ENCODE peak calls at places on chromosome 1, in ten cellular contexts. One of them, this sample, is unnamed. For H3K4me1, the result is how much of the 10 kb centered on the place peaks cover.

GRCh38 chr1:53982762-53983101 is 35.3 kb downstream of the LDLRAD1 start:
- DNase-seq in uterus: no peak
- DNase-seq in endodermal cell: no peak
- DNase-seq in Panc1: no peak
- DNase-seq in right atrium auricular region: no peak
- DNase-seq in CD8-positive, alpha-beta T cell: no peak
- DNase-seq in PC-3: no peak
- DNase-seq in left lung: no peak
- DNase-seq in psoas muscle: no peak
- DNase-seq in colonic mucosa: no peak
- DNase-seq in this sample: no peak

GRCh38 chr1:192485692-192486436 is 89.7 kb upstream of the RGS1 start:
- DNase-seq in uterus: peak
- DNase-seq in endodermal cell: no peak
- DNase-seq in Panc1: no peak
- DNase-seq in right atrium auricular region: peak
- DNase-seq in CD8-positive, alpha-beta T cell: no peak
- DNase-seq in PC-3: peak
- DNase-seq in left lung: peak
- DNase-seq in psoas muscle: no peak
- DNase-seq in colonic mucosa: peak
- DNase-seq in this sample: peak

GRCh38 chr1:172951728-172952365 is 98.9 kb downstream of the TNFSF18 start:
- DNase-seq in uterus: no peak
- DNase-seq in endodermal cell: no peak
- DNase-seq in Panc1: no peak
- DNase-seq in right atrium auricular region: no peak
- DNase-seq in CD8-positive, alpha-beta T cell: no peak
- DNase-seq in PC-3: peak
- DNase-seq in left lung: no peak
- DNase-seq in psoas muscle: no peak
- DNase-seq in colonic mucosa: no peak
- DNase-seq in this sample: no peak

GRCh38 chr1:156112276-156113137 is 2.0 kb upstream of the LMNA start:
- DNase-seq in uterus: no peak
- DNase-seq in endodermal cell: no peak
- DNase-seq in Panc1: no peak
- DNase-seq in right atrium auricular region: no peak
- DNase-seq in CD8-positive, alpha-beta T cell: no peak
- DNase-seq in PC-3: no peak
- DNase-seq in left lung: no peak
- DNase-seq in psoas muscle: no peak
- DNase-seq in colonic mucosa: peak
- DNase-seq in this sample: no peak

GRCh38 chr1:99662581-99663208 is 16.8 kb downstream of the PALMD start:
- DNase-seq in uterus: peak
- DNase-seq in endodermal cell: no peak
- DNase-seq in Panc1: no peak
- DNase-seq in right atrium auricular region: peak
- DNase-seq in CD8-positive, alpha-beta T cell: no peak
- DNase-seq in PC-3: peak
- DNase-seq in left lung: peak
- DNase-seq in psoas muscle: peak
- DNase-seq in colonic mucosa: peak
- DNase-seq in this sample: no peak

GRCh38 chr1:24912359-24913273 is 17.5 kb downstream of the RUNX3 start:
- DNase-seq in uterus: no peak
- DNase-seq in endodermal cell: no peak
- DNase-seq in Panc1: no peak
- DNase-seq in right atrium auricular region: no peak
- DNase-seq in CD8-positive, alpha-beta T cell: peak
- DNase-seq in PC-3: no peak
- DNase-seq in left lung: no peak
- DNase-seq in psoas muscle: peak
- DNase-seq in colonic mucosa: no peak
- DNase-seq in this sample: no peak

GRCh38 chr1:238384381-238384780 is 493.7 kb upstream of the ZP4 start:
- DNase-seq in uterus: no peak
- DNase-seq in endodermal cell: no peak
- DNase-seq in Panc1: no peak
- DNase-seq in right atrium auricular region: no peak
- DNase-seq in CD8-positive, alpha-beta T cell: no peak
- DNase-seq in PC-3: peak
- DNase-seq in left lung: no peak
- DNase-seq in psoas muscle: no peak
- DNase-seq in colonic mucosa: no peak
- DNase-seq in this sample: no peak

GRCh38 chr1:211648980-211649934 is 26.2 kb downstream of the NEK2 start:
- DNase-seq in uterus: peak
- DNase-seq in endodermal cell: no peak
- DNase-seq in Panc1: no peak
- DNase-seq in right atrium auricular region: no peak
- DNase-seq in CD8-positive, alpha-beta T cell: no peak
- DNase-seq in PC-3: peak
- DNase-seq in left lung: no peak
- DNase-seq in psoas muscle: no peak
- DNase-seq in colonic mucosa: peak
- DNase-seq in this sample: peak

GRCh38 chr1:109740615-109741373 is at the start of gene GSTM3:
- DNase-seq in uterus: no peak
- DNase-seq in endodermal cell: no peak
- DNase-seq in Panc1: no peak
- DNase-seq in right atrium auricular region: no peak
- DNase-seq in CD8-positive, alpha-beta T cell: no peak
- DNase-seq in PC-3: peak
- DNase-seq in left lung: no peak
- DNase-seq in psoas muscle: no peak
- DNase-seq in colonic mucosa: no peak
- DNase-seq in this sample: no peak

GRCh38 chr1:85289207-85289847 is 12.9 kb upstream of the BCL10 start:
- DNase-seq in uterus: no peak
- DNase-seq in endodermal cell: no peak
- DNase-seq in Panc1: peak
- DNase-seq in right atrium auricular region: no peak
- DNase-seq in CD8-positive, alpha-beta T cell: no peak
- DNase-seq in PC-3: peak
- DNase-seq in left lung: no peak
- DNase-seq in psoas muscle: no peak
- DNase-seq in colonic mucosa: no peak
- DNase-seq in this sample: no peak

GRCh38 chr1:205933672-205934618 is 9.3 kb downstream of the SLC26A9 start:
- DNase-seq in uterus: no peak
- DNase-seq in endodermal cell: no peak
- DNase-seq in Panc1: no peak
- DNase-seq in right atrium auricular region: no peak
- DNase-seq in CD8-positive, alpha-beta T cell: no peak
- DNase-seq in PC-3: peak
- DNase-seq in left lung: peak
- DNase-seq in psoas muscle: peak
- DNase-seq in colonic mucosa: no peak
- DNase-seq in this sample: no peak

GRCh38 chr1:228228601-228229074 is 20.8 kb downstream of the OBSCN start:
- DNase-seq in uterus: no peak
- DNase-seq in endodermal cell: no peak
- DNase-seq in Panc1: peak
- DNase-seq in right atrium auricular region: no peak
- DNase-seq in CD8-positive, alpha-beta T cell: no peak
- DNase-seq in PC-3: peak
- DNase-seq in left lung: no peak
- DNase-seq in psoas muscle: no peak
- DNase-seq in colonic mucosa: peak
- DNase-seq in this sample: no peak

GRCh38 chr1:7299329-7299799 is 471.7 kb upstream of the VAMP3 start:
- DNase-seq in uterus: peak
- DNase-seq in endodermal cell: peak
- DNase-seq in Panc1: peak
- DNase-seq in right atrium auricular region: peak
- DNase-seq in CD8-positive, alpha-beta T cell: no peak
- DNase-seq in PC-3: peak
- DNase-seq in left lung: peak
- DNase-seq in psoas muscle: peak
- DNase-seq in colonic mucosa: peak
- DNase-seq in this sample: no peak

GRCh38 chr1:201599548-201599947 is 60.6 kb downstream of the NAV1 start:
- DNase-seq in uterus: no peak
- DNase-seq in endodermal cell: no peak
- DNase-seq in Panc1: no peak
- DNase-seq in right atrium auricular region: no peak
- DNase-seq in CD8-positive, alpha-beta T cell: no peak
- DNase-seq in PC-3: no peak
- DNase-seq in left lung: no peak
- DNase-seq in psoas muscle: no peak
- DNase-seq in colonic mucosa: no peak
- DNase-seq in this sample: no peak

GRCh38 chr1:33111965-33112364 is 31.0 kb downstream of the AZIN2 start:
- DNase-seq in uterus: no peak
- DNase-seq in endodermal cell: peak
- DNase-seq in Panc1: no peak
- DNase-seq in right atrium auricular region: no peak
- DNase-seq in CD8-positive, alpha-beta T cell: no peak
- DNase-seq in PC-3: peak
- DNase-seq in left lung: no peak
- DNase-seq in psoas muscle: no peak
- DNase-seq in colonic mucosa: no peak
- DNase-seq in this sample: no peak

GRCh38 chr1:220046052-220046930 is at the start of gene EPRS1:
- DNase-seq in uterus: peak
- DNase-seq in endodermal cell: peak
- DNase-seq in Panc1: peak
- DNase-seq in right atrium auricular region: peak
- DNase-seq in CD8-positive, alpha-beta T cell: peak
- DNase-seq in PC-3: peak
- DNase-seq in left lung: peak
- DNase-seq in psoas muscle: peak
- DNase-seq in colonic mucosa: peak
- DNase-seq in this sample: peak

GRCh38 chr1:44565265-44565750 is 109.0 kb downstream of the TMEM53 start:
- DNase-seq in uterus: no peak
- DNase-seq in endodermal cell: no peak
- DNase-seq in Panc1: no peak
- DNase-seq in right atrium auricular region: no peak
- DNase-seq in CD8-positive, alpha-beta T cell: no peak
- DNase-seq in PC-3: no peak
- DNase-seq in left lung: no peak
- DNase-seq in psoas muscle: no peak
- DNase-seq in colonic mucosa: no peak
- DNase-seq in this sample: no peak
- H3K27ac ChIP-seq in uterus: no peak
- H3K27ac ChIP-seq in endodermal cell: no peak
- H3K27ac ChIP-seq in Panc1: no peak
- H3K27ac ChIP-seq in right atrium auricular region: no peak
- H3K27ac ChIP-seq in CD8-positive, alpha-beta T cell: no peak
- H3K27ac ChIP-seq in PC-3: no peak
- H3K27ac ChIP-seq in left lung: no peak
- H3K27ac ChIP-seq in psoas muscle: no peak
- H3K27ac ChIP-seq in colonic mucosa: no peak
- H3K27ac ChIP-seq in this sample: no peak

DNA sequence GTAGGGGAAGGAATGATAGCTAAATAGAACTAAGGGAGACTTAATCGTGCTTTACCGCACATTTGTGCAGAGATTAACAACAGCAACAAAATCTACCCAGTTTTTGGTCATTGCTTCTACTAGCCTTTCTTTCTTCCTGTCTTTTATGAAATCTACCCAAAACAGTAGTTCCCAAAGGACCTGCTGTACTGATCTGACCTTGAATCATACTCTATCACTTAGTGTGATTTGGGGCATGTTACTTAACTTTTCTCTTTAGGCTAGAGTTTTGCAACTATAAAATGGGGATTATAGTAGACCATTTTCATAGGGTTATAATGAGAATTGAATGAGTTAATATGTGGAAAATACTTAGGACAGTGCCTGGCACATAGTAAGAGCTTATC is 30.5 kb upstream of the MACF1 start:
- DNase-seq in uterus: no peak
- DNase-seq in endodermal cell: no peak
- DNase-seq in Panc1: no peak
- DNase-seq in right atrium auricular region: no peak
- DNase-seq in CD8-positive, alpha-beta T cell: no peak
- DNase-seq in PC-3: no peak
- DNase-seq in left lung: no peak
- DNase-seq in psoas muscle: no peak
- DNase-seq in colonic mucosa: no peak
- DNase-seq in this sample: no peak
- H3K4me1 ChIP-seq in uterus: under half
- H3K4me1 ChIP-seq in endodermal cell: under half
- H3K4me1 ChIP-seq in Panc1: half or more
- H3K4me1 ChIP-seq in right atrium auricular region: half or more
- H3K4me1 ChIP-seq in CD8-positive, alpha-beta T cell: under half
- H3K4me1 ChIP-seq in PC-3: under half
- H3K4me1 ChIP-seq in left lung: half or more
- H3K4me1 ChIP-seq in psoas muscle: half or more
- H3K4me1 ChIP-seq in colonic mucosa: under half
- H3K4me1 ChIP-seq in this sample: half or more

DNA sequence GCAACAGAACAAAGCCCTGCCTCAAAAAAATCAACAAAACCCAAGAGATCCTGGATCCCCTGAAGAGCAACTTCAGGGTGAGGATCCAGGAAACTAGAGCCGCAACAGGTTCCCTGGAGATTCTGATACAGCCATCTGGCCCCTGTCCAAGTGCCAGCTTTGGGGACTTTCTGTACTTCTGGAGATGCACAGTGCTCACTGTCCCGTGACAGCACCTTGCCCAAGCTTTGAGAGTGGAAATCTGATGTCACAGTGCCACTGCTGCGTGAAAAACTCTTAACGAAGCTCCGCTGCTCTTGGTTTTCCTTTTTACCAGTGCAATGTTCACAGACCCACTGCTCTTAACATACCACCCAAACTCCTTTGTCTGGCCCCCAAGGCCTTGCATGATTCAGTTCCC is 26.3 kb downstream of the STK40 start:
- DNase-seq in uterus: no peak
- DNase-seq in endodermal cell: no peak
- DNase-seq in Panc1: no peak
- DNase-seq in right atrium auricular region: no peak
- DNase-seq in CD8-positive, alpha-beta T cell: no peak
- DNase-seq in PC-3: no peak
- DNase-seq in left lung: no peak
- DNase-seq in psoas muscle: no peak
- DNase-seq in colonic mucosa: no peak
- DNase-seq in this sample: no peak
- H3K4me3 ChIP-seq in uterus: no peak
- H3K4me3 ChIP-seq in endodermal cell: no peak
- H3K4me3 ChIP-seq in Panc1: no peak
- H3K4me3 ChIP-seq in right atrium auricular region: no peak
- H3K4me3 ChIP-seq in CD8-positive, alpha-beta T cell: no peak
- H3K4me3 ChIP-seq in PC-3: no peak
- H3K4me3 ChIP-seq in left lung: no peak
- H3K4me3 ChIP-seq in psoas muscle: no peak
- H3K4me3 ChIP-seq in colonic mucosa: no peak
- H3K4me3 ChIP-seq in this sample: no peak

DNA sequence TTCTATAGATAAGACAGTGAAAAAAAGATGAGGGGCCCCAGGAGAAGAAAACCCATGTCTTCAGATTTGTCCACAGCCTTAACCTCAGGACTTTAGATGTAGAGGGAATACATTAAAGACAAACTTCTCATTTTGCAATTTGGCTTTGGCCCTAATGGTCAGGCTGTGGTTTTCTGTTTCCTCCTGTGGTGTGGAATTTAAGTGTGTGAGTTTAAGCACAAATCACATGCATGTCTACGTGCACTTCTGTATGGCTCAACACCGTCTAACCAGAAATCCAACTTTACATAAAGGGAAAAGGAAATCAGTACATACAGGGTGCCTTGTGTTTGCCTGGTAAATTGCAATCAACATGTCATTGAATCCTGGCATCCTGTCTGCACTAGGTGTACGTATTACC is 1.1 kb upstream of the ZNF124 start:
- DNase-seq in uterus: no peak
- DNase-seq in endodermal cell: no peak
- DNase-seq in Panc1: no peak
- DNase-seq in right atrium auricular region: no peak
- DNase-seq in CD8-positive, alpha-beta T cell: no peak
- DNase-seq in PC-3: no peak
- DNase-seq in left lung: no peak
- DNase-seq in psoas muscle: no peak
- DNase-seq in colonic mucosa: no peak
- DNase-seq in this sample: no peak
- H3K27ac ChIP-seq in uterus: no peak
- H3K27ac ChIP-seq in endodermal cell: no peak
- H3K27ac ChIP-seq in Panc1: no peak
- H3K27ac ChIP-seq in right atrium auricular region: no peak
- H3K27ac ChIP-seq in CD8-positive, alpha-beta T cell: no peak
- H3K27ac ChIP-seq in PC-3: no peak
- H3K27ac ChIP-seq in left lung: no peak
- H3K27ac ChIP-seq in psoas muscle: no peak
- H3K27ac ChIP-seq in colonic mucosa: no peak
- H3K27ac ChIP-seq in this sample: no peak